ENCODE peak calls at places on chromosomes 2 and 18, in five cellular contexts. One of them, this sample, is unnamed.

GRCh38 chr2:160701822-160702221 is 208.2 kb upstream of the RBMS1 start:
- DNase-seq in GM12878: no peak
- DNase-seq in SK-N-SH: no peak
- DNase-seq in HepG2: no peak
- DNase-seq in K562: no peak
- DNase-seq in this sample: no peak

GRCh38 chr2:37585982-37586621 is 85.3 kb downstream of the CDC42EP3 start:
- DNase-seq in GM12878: peak; percentile 68
- DNase-seq in SK-N-SH: no peak
- DNase-seq in K562: peak; percentile 38
- DNase-seq in HepG2: no peak
- DNase-seq in this sample: peak; percentile 71

GRCh38 chr2:187581125-187581896 is 27.1 kb upstream of the TFPI start:
- DNase-seq in SK-N-SH: peak; percentile 8
- DNase-seq in K562: peak; percentile 76
- DNase-seq in HepG2: peak; percentile 59
- DNase-seq in GM12878: no peak
- DNase-seq in this sample: peak; percentile 62

GRCh38 chr18:24176727-24177416 is 38.0 kb downstream of the CABYR start:
- DNase-seq in HepG2: peak; percentile 37
- DNase-seq in K562: peak; percentile 64
- DNase-seq in GM12878: peak; percentile 61
- DNase-seq in SK-N-SH: peak; percentile 71
- DNase-seq in this sample: peak; percentile 13

GRCh38 chr2:137117385-137117784 is 352.0 kb downstream of the THSD7B start:
- DNase-seq in SK-N-SH: no peak
- DNase-seq in K562: no peak
- DNase-seq in HepG2: peak; percentile 38
- DNase-seq in GM12878: no peak
- DNase-seq in this sample: no peak

GRCh38 chr2:17069564-17069963 is 403.9 kb upstream of the CYRIA start:
- DNase-seq in SK-N-SH: no peak
- DNase-seq in K562: no peak
- DNase-seq in GM12878: no peak
- DNase-seq in HepG2: no peak
- DNase-seq in this sample: no peak

GRCh38 chr2:136117909-136118818 is at the start of gene CXCR4:
- DNase-seq in GM12878: no peak
- DNase-seq in HepG2: no peak
- DNase-seq in K562: peak; percentile 54
- DNase-seq in SK-N-SH: peak; percentile 97
- DNase-seq in this sample: peak; percentile 47

GRCh38 chr2:70036290-70036689 is 51.0 kb upstream of the PCBP1 start:
- DNase-seq in HepG2: no peak
- DNase-seq in SK-N-SH: no peak
- DNase-seq in GM12878: no peak
- DNase-seq in K562: no peak
- DNase-seq in this sample: no peak

GRCh38 chr2:54879598-54880355 is 156.3 kb downstream of the EML6 start:
- DNase-seq in K562: no peak
- DNase-seq in SK-N-SH: no peak
- DNase-seq in HepG2: no peak
- DNase-seq in GM12878: no peak
- DNase-seq in this sample: no peak

GRCh38 chr18:79388043-79388442 is 7.7 kb upstream of the NFATC1 start:
- DNase-seq in HepG2: no peak
- DNase-seq in GM12878: no peak
- DNase-seq in SK-N-SH: no peak
- DNase-seq in K562: no peak
- DNase-seq in this sample: no peak

GRCh38 chr18:37254256-37254880 is 311.2 kb downstream of the CELF4 start:
- DNase-seq in HepG2: no peak
- DNase-seq in SK-N-SH: no peak
- DNase-seq in K562: no peak
- DNase-seq in GM12878: no peak
- DNase-seq in this sample: no peak

GRCh38 chr2:118849226-118850170 is 2.0 kb upstream of the EN1 start:
- DNase-seq in HepG2: no peak
- DNase-seq in K562: no peak
- DNase-seq in SK-N-SH: no peak
- DNase-seq in GM12878: no peak
- DNase-seq in this sample: no peak

GRCh38 chr2:187593098-187593497 is 38.9 kb upstream of the TFPI start:
- DNase-seq in HepG2: no peak
- DNase-seq in SK-N-SH: no peak
- DNase-seq in GM12878: no peak
- DNase-seq in K562: no peak
- DNase-seq in this sample: no peak

GRCh38 chr2:234451852-234452625 is 44.8 kb downstream of the ARL4C start:
- DNase-seq in SK-N-SH: no peak
- DNase-seq in GM12878: no peak
- DNase-seq in K562: no peak
- DNase-seq in HepG2: no peak
- DNase-seq in this sample: peak; percentile 34

GRCh38 chr18:42474577-42474976 is 519.5 kb downstream of the PIK3C3 start:
- DNase-seq in GM12878: no peak
- DNase-seq in SK-N-SH: peak; percentile 2
- DNase-seq in K562: no peak
- DNase-seq in HepG2: no peak
- DNase-seq in this sample: no peak

GRCh38 chr18:56009451-56009850 is 421.5 kb upstream of the TCF4 start:
- DNase-seq in GM12878: no peak
- DNase-seq in K562: no peak
- DNase-seq in SK-N-SH: no peak
- DNase-seq in HepG2: no peak
- DNase-seq in this sample: no peak

GRCh38 chr2:158232476-158232875 is 130.8 kb downstream of the UPP2 start:
- DNase-seq in SK-N-SH: no peak
- DNase-seq in K562: peak; percentile 28
- DNase-seq in HepG2: peak; percentile 88
- DNase-seq in GM12878: no peak
- DNase-seq in this sample: peak; percentile 11

DNA sequence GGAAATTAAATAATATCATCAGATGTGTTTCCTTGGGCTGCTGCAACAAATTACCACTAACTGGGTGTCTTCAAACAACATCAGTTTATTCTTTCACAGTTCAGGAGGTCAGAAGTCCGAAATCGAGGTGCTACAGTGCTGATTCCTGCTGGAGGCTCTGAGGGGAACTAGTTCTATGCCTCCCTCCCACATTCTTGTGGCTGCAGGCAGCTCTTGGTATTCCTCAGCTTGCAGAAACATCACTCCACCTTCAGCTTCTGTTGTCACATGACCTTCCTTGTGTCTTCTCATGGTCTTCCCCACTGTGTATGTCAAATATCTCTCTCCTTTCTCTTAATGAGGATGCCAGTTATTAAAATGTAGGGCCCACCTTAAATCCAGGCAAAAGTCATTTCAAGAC is 29.3 kb upstream of the DCC start:
- DNase-seq in K562: no peak
- DNase-seq in SK-N-SH: no peak
- DNase-seq in HepG2: no peak
- DNase-seq in GM12878: no peak
- DNase-seq in this sample: no peak
- TF ChIP-seq REST in K562: no peak
- TF ChIP-seq REST in SK-N-SH: no peak
- TF ChIP-seq REST in HepG2: no peak
- TF ChIP-seq REST in GM12878: no peak
- TF ChIP-seq REST in this sample: no peak

GRCh38 chr2:20594048-20594750 is 56.7 kb downstream of the HS1BP3 start:
- DNase-seq in GM12878: no peak
- DNase-seq in K562: no peak
- DNase-seq in HepG2: no peak
- DNase-seq in SK-N-SH: no peak
- DNase-seq in this sample: no peak

GRCh38 chr2:20589975-20590703 is 60.8 kb downstream of the HS1BP3 start:
- DNase-seq in GM12878: no peak
- DNase-seq in SK-N-SH: no peak
- DNase-seq in K562: no peak
- DNase-seq in HepG2: no peak
- DNase-seq in this sample: no peak

GRCh38 chr2:20590704-20591515 is 60.0 kb downstream of the HS1BP3 start:
- DNase-seq in HepG2: no peak
- DNase-seq in SK-N-SH: peak; percentile 57
- DNase-seq in GM12878: no peak
- DNase-seq in K562: no peak
- DNase-seq in this sample: no peak

GRCh38 chr2:20593072-20594034 is 57.5 kb downstream of the HS1BP3 start:
- DNase-seq in GM12878: no peak
- DNase-seq in SK-N-SH: no peak
- DNase-seq in HepG2: peak; percentile 100
- DNase-seq in K562: peak; percentile 89
- DNase-seq in this sample: peak; percentile 82

GRCh38 chr2:20592106-20593071 is 58.5 kb downstream of the HS1BP3 start:
- DNase-seq in GM12878: no peak
- DNase-seq in K562: peak; percentile 59
- DNase-seq in SK-N-SH: no peak
- DNase-seq in HepG2: peak; percentile 67
- DNase-seq in this sample: no peak
- TF ChIP-seq CHD2 in GM12878: no peak
- TF ChIP-seq CHD2 in K562: no peak
- TF ChIP-seq CHD2 in SK-N-SH: no peak
- TF ChIP-seq CHD2 in HepG2: no peak
- TF ChIP-seq CHD2 in this sample: no peak

DNA sequence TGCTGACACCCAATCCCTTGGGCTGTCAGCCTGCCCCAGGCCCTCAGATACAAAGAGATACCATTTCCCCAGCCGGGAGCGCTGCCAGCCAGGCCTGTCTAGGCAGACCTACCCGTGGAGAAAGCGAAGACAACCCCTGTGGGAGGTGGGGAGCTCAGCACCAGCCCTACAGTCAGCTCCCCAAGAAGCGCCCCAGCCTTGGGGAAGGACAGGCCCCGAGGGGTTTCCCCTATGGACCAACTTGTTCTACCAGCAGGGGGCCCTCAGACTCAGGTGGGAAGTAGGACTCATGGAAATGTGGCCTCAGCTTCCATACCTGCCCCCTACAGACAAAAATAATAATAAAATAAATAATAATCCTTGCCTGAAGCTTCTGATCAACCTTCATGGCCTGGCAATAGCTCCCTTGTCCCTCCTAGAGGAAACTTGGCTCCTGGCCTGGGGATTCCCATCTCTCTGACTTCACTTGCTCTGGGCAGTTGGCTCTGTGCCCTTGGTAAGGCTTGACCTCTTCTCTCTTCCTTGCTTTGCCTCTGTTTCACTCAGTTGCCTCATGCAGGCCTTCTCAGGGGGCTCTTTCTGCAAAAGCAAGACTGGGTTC is 7.0 kb downstream of the SLC35F6 start:
- DNase-seq in HepG2: peak; percentile 62
- DNase-seq in SK-N-SH: peak; percentile 49
- DNase-seq in GM12878: no peak
- DNase-seq in K562: peak; percentile 77
- DNase-seq in this sample: peak; percentile 37
- TF ChIP-seq MAX in HepG2: no peak
- TF ChIP-seq MAX in SK-N-SH: no peak
- TF ChIP-seq MAX in GM12878: no peak
- TF ChIP-seq MAX in K562: no peak
- TF ChIP-seq MAX in this sample: no peak

GRCh38 chr2:229572434-229573338 is 141.7 kb downstream of the DNER start:
- DNase-seq in HepG2: no peak
- DNase-seq in SK-N-SH: peak; percentile 15
- DNase-seq in K562: no peak
- DNase-seq in GM12878: no peak
- DNase-seq in this sample: no peak

GRCh38 chr2:229575569-229576315 is 138.6 kb downstream of the DNER start:
- DNase-seq in K562: no peak
- DNase-seq in GM12878: no peak
- DNase-seq in SK-N-SH: no peak
- DNase-seq in HepG2: no peak
- DNase-seq in this sample: no peak

GRCh38 chr2:229582151-229582550 is 132.2 kb downstream of the DNER start:
- DNase-seq in SK-N-SH: no peak
- DNase-seq in GM12878: no peak
- DNase-seq in HepG2: no peak
- DNase-seq in K562: no peak
- DNase-seq in this sample: no peak

DNA sequence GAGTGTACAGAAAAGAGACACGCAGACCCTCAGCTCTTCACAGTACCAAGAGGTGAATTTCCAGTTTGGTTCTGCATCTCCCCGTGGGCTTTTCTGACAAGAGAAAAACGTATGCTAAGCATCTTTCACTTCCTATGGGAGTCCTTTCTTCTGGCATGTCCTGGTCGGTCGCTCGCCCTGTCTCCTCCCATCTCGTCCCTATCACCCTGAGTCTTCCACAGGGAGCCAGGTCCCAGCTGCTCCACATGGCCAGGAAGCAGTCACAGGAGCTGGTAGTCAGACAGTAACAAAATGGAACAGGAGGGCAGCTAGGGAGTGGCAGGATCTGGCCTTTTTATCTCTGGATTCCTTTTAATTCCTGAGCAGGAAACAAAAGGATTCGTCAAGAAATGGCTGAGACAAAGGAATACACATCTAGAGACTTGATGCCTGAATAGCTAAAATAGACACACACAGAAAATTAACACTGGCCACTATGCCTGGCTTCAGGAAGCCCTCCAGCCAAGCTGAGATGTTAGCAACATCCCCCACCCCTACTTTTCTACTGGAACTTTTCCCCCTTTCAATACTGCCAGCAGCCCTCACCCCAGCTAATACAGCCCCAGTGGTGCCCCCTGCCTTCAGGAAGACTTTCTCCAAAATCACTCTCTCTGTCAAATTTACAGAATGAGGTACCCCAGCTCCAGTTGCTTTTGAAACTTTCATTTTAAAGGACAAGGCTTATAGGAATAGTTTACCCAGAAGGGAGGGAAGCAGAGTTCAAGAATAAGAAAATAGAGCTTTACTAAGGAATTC is 136.1 kb downstream of the DNER start:
- DNase-seq in GM12878: no peak
- DNase-seq in K562: no peak
- DNase-seq in SK-N-SH: no peak
- DNase-seq in HepG2: no peak
- DNase-seq in this sample: no peak
- TF ChIP-seq REST in GM12878: no peak
- TF ChIP-seq REST in K562: no peak
- TF ChIP-seq REST in SK-N-SH: no peak
- TF ChIP-seq REST in HepG2: no peak
- TF ChIP-seq REST in this sample: no peak

GRCh38 chr2:181058378-181059269 is 78.2 kb downstream of the UBE2E3 start:
- DNase-seq in GM12878: peak; percentile 12
- DNase-seq in SK-N-SH: peak; percentile 3
- DNase-seq in K562: peak; percentile 55
- DNase-seq in HepG2: peak; percentile 60
- DNase-seq in this sample: peak; percentile 49
- TF ChIP-seq CHD2 in GM12878: no peak
- TF ChIP-seq CHD2 in SK-N-SH: no peak
- TF ChIP-seq CHD2 in K562: no peak
- TF ChIP-seq CHD2 in HepG2: no peak
- TF ChIP-seq CHD2 in this sample: no peak

This sample was measured in A549.